ENCODE peak calls at places on chromosomes 11 and 22, in nine cellular contexts. X, J, T, S, W, I, O, R and B are unnamed samples.
A peak's percentile ranks its signal among the peaks of the same experiment; 100 is the strongest.

GRCh38 chr11:75286826-75287465 is 46.4 kb downstream of the TPBGL start:
- DNase-seq in S (no peak), T (no peak), X (no peak), W (no peak), O (no peak), J (no peak), R (no peak), I (peak; percentile 37), B (no peak)

GRCh38 chr11:123434262-123434661 is 4.2 kb downstream of the GRAMD1B start:
- DNase-seq in T (no peak), O (no peak), W (peak; percentile 17), I (peak; percentile 22), X (no peak), S (peak; percentile 44), J (no peak), R (no peak), B (no peak)

GRCh38 chr11:11742486-11742885 is 99.3 kb upstream of the USP47 start:
- DNase-seq in T (no peak), S (no peak), I (no peak), X (no peak), R (no peak), J (no peak), O (no peak), W (no peak), B (no peak)

GRCh38 chr22:43168416-43169309 is 17.3 kb downstream of the TSPO start:
- DNase-seq in X (no peak), O (no peak), I (peak; percentile 32), R (no peak), W (no peak), T (no peak), J (no peak), S (no peak), B (no peak)

GRCh38 chr22:24831678-24832077 is 25.7 kb downstream of the SGSM1 start:
- DNase-seq in J (no peak), W (no peak), X (no peak), O (no peak), T (no peak), R (no peak), S (no peak), I (no peak), B (no peak)

GRCh38 chr11:120125005-120125404 is 12.9 kb downstream of the TRIM29 start:
- DNase-seq in I (peak; percentile 25), S (peak; percentile 35), X (no peak), O (peak; percentile 23), W (peak; percentile 37), T (no peak), R (no peak), J (no peak), B (peak; percentile 2)

GRCh38 chr11:132997396-132997795 is 534.9 kb downstream of the OPCML start:
- DNase-seq in O (no peak), T (no peak), X (no peak), W (no peak), S (no peak), J (no peak), I (no peak), R (no peak), B (no peak)

GRCh38 chr11:133605493-133605892 is 73.2 kb upstream of the OPCML start:
- DNase-seq in O (no peak), I (no peak), R (no peak), T (no peak), W (no peak), S (no peak), J (no peak), X (no peak), B (no peak)

GRCh38 chr11:10309163-10310093 is 4.6 kb downstream of the ADM start:
- DNase-seq in O (no peak), R (peak; percentile 37), S (peak; percentile 41), T (peak; percentile 88), X (peak; percentile 89), J (peak; percentile 91), I (peak; percentile 92), W (peak; percentile 76), B (peak; percentile 52)

GRCh38 chr11:72735495-72736027 is 16.6 kb downstream of the ARAP1 start:
- DNase-seq in X (peak; percentile 91), I (peak; percentile 84), S (peak; percentile 51), T (no peak), J (no peak), W (no peak), R (peak; percentile 64), O (no peak), B (peak; percentile 39)

GRCh38 chr22:41923595-41924276 is 2.9 kb downstream of the TNFRSF13C start:
- DNase-seq in J (no peak), W (no peak), T (no peak), I (no peak), X (no peak), O (no peak), R (no peak), S (no peak), B (no peak)

GRCh38 chr11:11391796-11392195 is 38.7 kb upstream of the CSNK2A3 start:
- DNase-seq in T (no peak), O (peak; percentile 64), W (peak; percentile 45), J (no peak), X (no peak), I (peak; percentile 90), R (no peak), S (no peak), B (no peak)

GRCh38 chr11:65695459-65696241 is 16.4 kb upstream of the KAT5 start:
- DNase-seq in J (peak; percentile 91), X (no peak), I (no peak), W (peak; percentile 82), T (peak; percentile 64), R (peak; percentile 58), O (no peak), S (peak; percentile 2), B (no peak)

GRCh38 chr11:65696802-65697552 is 15.1 kb upstream of the KAT5 start:
- DNase-seq in W (no peak), J (no peak), I (no peak), S (peak; percentile 1), T (no peak), X (no peak), R (no peak), O (no peak), B (no peak)

GRCh38 chr11:65698205-65698604 is 13.8 kb upstream of the KAT5 start:
- DNase-seq in I (no peak), O (no peak), J (no peak), R (no peak), W (peak; percentile 73), S (no peak), T (no peak), X (no peak), B (no peak)

DNA sequence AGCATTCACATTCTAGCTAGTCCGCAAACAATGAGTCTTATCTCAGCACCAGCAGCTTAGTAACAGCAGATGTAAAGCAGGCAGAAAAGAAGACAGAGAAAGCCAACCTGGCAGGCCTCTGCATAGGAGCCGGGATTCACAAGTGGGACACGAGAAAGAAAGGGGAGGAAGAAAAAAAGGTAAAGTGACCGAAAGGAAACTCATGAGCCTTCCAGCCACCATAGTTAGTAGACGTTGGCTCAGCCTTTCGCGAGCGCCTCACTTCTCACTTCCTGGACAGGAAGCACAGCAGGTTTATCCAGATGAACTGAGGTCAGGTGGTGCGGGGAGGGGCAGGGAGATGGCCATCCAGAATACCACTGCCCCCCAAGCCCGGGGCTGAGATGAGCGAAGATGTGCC is 19.7 kb upstream of the KAT5 start:
- DNase-seq in X (no peak), T (no peak), J (peak; percentile 69), R (no peak), I (no peak), O (no peak), S (peak; percentile 39), W (peak; percentile 75), B (no peak)
- TF ChIP-seq POLR2A in X (no peak), T (no peak), J (no peak), R (no peak), I (no peak), O (no peak), S (peak; percentile 74), W (no peak), B (no peak)

DNA sequence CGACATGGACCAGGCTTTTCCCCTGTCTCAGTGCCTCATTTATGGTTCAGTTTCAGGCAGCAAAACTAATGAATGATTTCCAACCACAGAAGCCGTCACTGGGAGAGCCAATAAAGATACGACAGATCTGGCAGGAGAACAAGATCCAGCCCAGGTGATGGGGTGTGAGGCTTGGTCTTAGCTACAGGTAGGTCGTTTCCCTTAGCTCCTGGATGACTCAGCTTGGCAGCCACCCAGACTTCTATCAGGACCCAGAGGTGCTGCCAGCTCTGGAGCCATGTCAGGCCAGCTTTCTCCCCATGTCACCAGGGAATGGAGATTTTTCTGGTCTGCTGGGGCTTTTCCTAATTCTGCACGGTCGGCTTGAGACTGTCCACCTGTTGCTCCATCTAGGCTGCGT is 36.3 kb upstream of the APOBEC3A start:
- DNase-seq in R (no peak), J (peak; percentile 97), I (no peak), O (no peak), W (peak; percentile 91), T (peak; percentile 96), S (no peak), X (no peak), B (no peak)
- TF ChIP-seq POLR2A in R (no peak), J (no peak), I (no peak), O (no peak), W (no peak), T (no peak), S (no peak), X (no peak), B (no peak)

GRCh38 chr22:50687829-50688228 is 15.2 kb downstream of the SHANK3 start:
- DNase-seq in W (no peak), J (peak; percentile 8), I (no peak), X (peak; percentile 48), R (no peak), O (no peak), S (no peak), T (no peak), B (no peak)

GRCh38 chr22:50686794-50687193 is 14.2 kb downstream of the SHANK3 start:
- DNase-seq in X (no peak), J (no peak), R (no peak), W (no peak), O (no peak), I (no peak), S (no peak), T (no peak), B (no peak)

GRCh38 chr22:50691521-50691920 is 18.9 kb downstream of the SHANK3 start:
- DNase-seq in I (peak; percentile 44), R (no peak), O (no peak), S (peak; percentile 25), J (no peak), T (peak; percentile 12), W (peak; percentile 23), X (no peak), B (peak; percentile 54)

GRCh38 chr22:50684986-50685385 is 12.4 kb downstream of the SHANK3 start:
- DNase-seq in T (no peak), X (no peak), O (no peak), W (no peak), I (peak; percentile 39), R (no peak), S (no peak), J (peak; percentile 13), B (no peak)

GRCh38 chr22:50688448-50688847 is 15.8 kb downstream of the SHANK3 start:
- DNase-seq in W (no peak), T (no peak), O (no peak), J (peak; percentile 16), S (no peak), X (peak; percentile 41), I (no peak), R (no peak), B (no peak)
- TF ChIP-seq POLR2A in W (no peak), T (no peak), O (no peak), J (no peak), S (no peak), X (no peak), I (no peak), R (no peak), B (no peak)

DNA sequence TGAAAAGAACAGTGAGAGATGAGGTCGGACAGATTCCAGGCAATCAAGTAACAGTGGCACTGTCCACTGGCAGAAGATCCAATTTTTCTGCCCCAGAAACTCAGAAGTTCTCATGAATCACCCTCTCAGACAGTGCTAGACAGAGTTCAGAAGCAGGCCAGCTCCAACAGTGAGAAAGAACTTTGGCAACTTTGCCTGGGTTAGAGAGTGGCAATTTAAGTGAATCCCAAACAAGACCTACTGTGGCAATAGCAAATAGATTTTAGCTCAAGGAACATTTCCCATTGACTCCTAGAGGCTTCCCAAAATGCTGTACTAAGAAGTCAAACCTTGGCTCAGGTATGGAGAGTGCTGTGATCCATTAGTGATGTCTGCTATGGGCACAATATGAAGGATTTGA is 12.3 kb downstream of the CD44 start:
- DNase-seq in O (no peak), R (no peak), W (no peak), T (no peak), I (no peak), S (no peak), X (no peak), J (no peak), B (no peak)
- TF ChIP-seq POLR2A in O (no peak), R (no peak), W (no peak), T (no peak), I (no peak), S (no peak), X (no peak), J (no peak), B (no peak)